ENCODE peak calls at places on chromosomes 13 and 19, in four cellular contexts. One of them, this sample, is unnamed.

GRCh38 chr19:45477713-45478453 is 10.1 kb downstream of the FOSB start:
- ATAC-seq in lower lobe of right lung: peak; percentile 0
- ATAC-seq in body of pancreas: peak; percentile 0
- ATAC-seq in heart left ventricle: no peak
- ATAC-seq in this sample: no peak

GRCh38 chr13:74226791-74227475 is 92.7 kb upstream of the KLF12 start:
- ATAC-seq in body of pancreas: no peak
- ATAC-seq in heart left ventricle: no peak
- ATAC-seq in lower lobe of right lung: no peak
- ATAC-seq in this sample: no peak

GRCh38 chr13:80040219-80040976 is 300.5 kb downstream of the SPRY2 start:
- ATAC-seq in heart left ventricle: peak; percentile 34
- ATAC-seq in body of pancreas: no peak
- ATAC-seq in lower lobe of right lung: peak; percentile 49
- ATAC-seq in this sample: peak; percentile 77

GRCh38 chr13:77522444-77522843 is 13.1 kb upstream of the SCEL start:
- ATAC-seq in lower lobe of right lung: peak; percentile 91
- ATAC-seq in heart left ventricle: no peak
- ATAC-seq in body of pancreas: no peak
- ATAC-seq in this sample: no peak

GRCh38 chr19:29978139-29978538 is 36.1 kb downstream of the URI1 start:
- ATAC-seq in body of pancreas: no peak
- ATAC-seq in lower lobe of right lung: no peak
- ATAC-seq in heart left ventricle: no peak
- ATAC-seq in this sample: no peak

GRCh38 chr19:51339313-51339686 is 2.6 kb downstream of the VSIG10L start:
- ATAC-seq in lower lobe of right lung: no peak
- ATAC-seq in body of pancreas: no peak
- ATAC-seq in heart left ventricle: no peak
- ATAC-seq in this sample: no peak

GRCh38 chr19:48636859-48637448 is at the start of gene DBP:
- ATAC-seq in body of pancreas: no peak
- ATAC-seq in heart left ventricle: peak; percentile 6
- ATAC-seq in lower lobe of right lung: peak; percentile 8
- ATAC-seq in this sample: no peak

GRCh38 chr13:114064516-114065140 is 67.8 kb downstream of the RASA3 start:
- ATAC-seq in heart left ventricle: no peak
- ATAC-seq in body of pancreas: peak; percentile 25
- ATAC-seq in lower lobe of right lung: peak; percentile 0
- ATAC-seq in this sample: peak; percentile 1

GRCh38 chr13:28059214-28059613 is 41.2 kb downstream of the FLT3 start:
- ATAC-seq in body of pancreas: no peak
- ATAC-seq in heart left ventricle: no peak
- ATAC-seq in lower lobe of right lung: peak; percentile 41
- ATAC-seq in this sample: no peak

GRCh38 chr13:75789451-75790197 is 153.5 kb downstream of the LMO7 start:
- ATAC-seq in heart left ventricle: peak; percentile 35
- ATAC-seq in body of pancreas: no peak
- ATAC-seq in lower lobe of right lung: peak; percentile 36
- ATAC-seq in this sample: no peak

GRCh38 chr13:43425234-43425633 is 361.5 kb downstream of the ENOX1 start:
- ATAC-seq in lower lobe of right lung: no peak
- ATAC-seq in heart left ventricle: no peak
- ATAC-seq in body of pancreas: no peak
- ATAC-seq in this sample: no peak

GRCh38 chr19:6564393-6564792 is 26.6 kb downstream of the CD70 start:
- ATAC-seq in body of pancreas: no peak
- ATAC-seq in lower lobe of right lung: no peak
- ATAC-seq in heart left ventricle: no peak
- ATAC-seq in this sample: no peak

GRCh38 chr13:84607614-84608013 is 725.3 kb upstream of the SLITRK1 start:
- ATAC-seq in lower lobe of right lung: no peak
- ATAC-seq in body of pancreas: no peak
- ATAC-seq in heart left ventricle: no peak
- ATAC-seq in this sample: no peak

GRCh38 chr19:29526730-29527499 is 1.1 kb downstream of the VSTM2B start:
- ATAC-seq in lower lobe of right lung: no peak
- ATAC-seq in heart left ventricle: no peak
- ATAC-seq in body of pancreas: no peak
- ATAC-seq in this sample: no peak

GRCh38 chr19:3010871-3011270 is 18.2 kb downstream of the TLE2 start:
- ATAC-seq in heart left ventricle: no peak
- ATAC-seq in lower lobe of right lung: no peak
- ATAC-seq in body of pancreas: no peak
- ATAC-seq in this sample: no peak

GRCh38 chr19:49338691-49339363 is 3.6 kb downstream of the CD37 start:
- ATAC-seq in body of pancreas: peak; percentile 80
- ATAC-seq in lower lobe of right lung: peak; percentile 88
- ATAC-seq in heart left ventricle: peak; percentile 51
- ATAC-seq in this sample: peak; percentile 61

GRCh38 chr13:114339779-114340534 is 25.7 kb downstream of the CHAMP1 start:
- ATAC-seq in lower lobe of right lung: peak; percentile 41
- ATAC-seq in body of pancreas: peak; percentile 48
- ATAC-seq in heart left ventricle: no peak
- ATAC-seq in this sample: no peak

DNA sequence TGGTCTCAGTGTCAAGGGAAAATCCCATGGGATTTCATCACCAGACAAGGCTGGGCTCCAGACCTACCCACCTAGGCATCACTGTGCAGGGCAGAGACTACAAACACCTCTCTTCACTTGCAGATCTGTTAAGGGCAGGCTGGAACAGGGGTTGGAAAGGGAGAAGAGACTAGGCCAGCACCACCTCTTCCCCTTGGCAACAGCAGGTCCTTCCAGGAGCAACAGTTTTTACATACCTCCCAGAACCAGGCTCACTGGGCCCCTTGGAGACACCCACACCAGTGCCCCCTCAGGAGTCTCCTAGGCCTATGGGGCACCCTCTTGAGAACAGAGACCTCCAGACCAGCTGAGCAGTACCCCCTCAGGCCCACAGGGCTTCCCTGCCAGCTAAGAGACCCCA is 2.5 kb upstream of the UBE2M start:
- ATAC-seq in body of pancreas: no peak
- ATAC-seq in heart left ventricle: no peak
- ATAC-seq in lower lobe of right lung: no peak
- ATAC-seq in this sample: no peak
- H3K4me3 ChIP-seq in body of pancreas: no peak overlapping the region
- H3K4me3 ChIP-seq in heart left ventricle: no peak overlapping the region
- H3K4me3 ChIP-seq in lower lobe of right lung: no peak overlapping the region
- H3K4me3 ChIP-seq in this sample: no peak overlapping the region

GRCh38 chr13:48507024-48507423 is 25.9 kb downstream of the RCBTB2 start:
- ATAC-seq in body of pancreas: no peak
- ATAC-seq in heart left ventricle: no peak
- ATAC-seq in lower lobe of right lung: peak; percentile 15
- ATAC-seq in this sample: no peak
- H3K4me1 ChIP-seq in body of pancreas: no peaks in the 10 kb centered on the region
- H3K4me1 ChIP-seq in heart left ventricle: peaks cover 13% of the 10 kb centered on the region
- H3K4me1 ChIP-seq in lower lobe of right lung: peaks cover 32% of the 10 kb centered on the region
- H3K4me1 ChIP-seq in this sample: no peaks in the 10 kb centered on the region

GRCh38 chr19:27777242-27777641 is 1435.7 kb downstream of the UQCRFS1 start:
- ATAC-seq in body of pancreas: no peak
- ATAC-seq in heart left ventricle: no peak
- ATAC-seq in lower lobe of right lung: no peak
- ATAC-seq in this sample: no peak
- H3K9me3 ChIP-seq in body of pancreas: no peaks in the 10 kb centered on the region
- H3K9me3 ChIP-seq in heart left ventricle: peaks cover 30% of the 10 kb centered on the region
- H3K9me3 ChIP-seq in lower lobe of right lung: no peaks in the 10 kb centered on the region
- H3K9me3 ChIP-seq in this sample: no peaks in the 10 kb centered on the region

GRCh38 chr19:5489511-5489910 is 34.3 kb downstream of the ZNRF4 start:
- ATAC-seq in heart left ventricle: no peak
- ATAC-seq in body of pancreas: no peak
- ATAC-seq in lower lobe of right lung: no peak
- ATAC-seq in this sample: no peak
- H3K4me3 ChIP-seq in heart left ventricle: no peak overlapping the region
- H3K4me3 ChIP-seq in body of pancreas: no peak overlapping the region
- H3K4me3 ChIP-seq in lower lobe of right lung: no peak overlapping the region
- H3K4me3 ChIP-seq in this sample: no peak overlapping the region

GRCh38 chr19:8000298-8001038 is 5.0 kb downstream of the ELAVL1 start:
- ATAC-seq in body of pancreas: no peak
- ATAC-seq in heart left ventricle: no peak
- ATAC-seq in lower lobe of right lung: no peak
- ATAC-seq in this sample: no peak
- H3K4me1 ChIP-seq in body of pancreas: peaks cover 67% of the 10 kb centered on the region
- H3K4me1 ChIP-seq in heart left ventricle: peaks cover 10% of the 10 kb centered on the region
- H3K4me1 ChIP-seq in lower lobe of right lung: peaks cover 66% of the 10 kb centered on the region
- H3K4me1 ChIP-seq in this sample: peaks cover 3% of the 10 kb centered on the region

GRCh38 chr19:53381376-53381775 is 13.6 kb upstream of the ZNF765 start:
- ATAC-seq in heart left ventricle: no peak
- ATAC-seq in lower lobe of right lung: no peak
- ATAC-seq in body of pancreas: no peak
- ATAC-seq in this sample: no peak
- H3K9me3 ChIP-seq in heart left ventricle: peaks cover 84% of the 10 kb centered on the region
- H3K9me3 ChIP-seq in lower lobe of right lung: peaks cover 63% of the 10 kb centered on the region
- H3K9me3 ChIP-seq in body of pancreas: no peaks in the 10 kb centered on the region
- H3K9me3 ChIP-seq in this sample: no peaks in the 10 kb centered on the region